ENCODE peak calls at places on chromosomes 4 and X, in four cellular contexts. L is right lobe of liver, R is ovary, S is prostate gland. G is an unnamed sample.

GRCh38 chrX:149829751-149830191 is 48.0 kb downstream of the MAGEA9 start:
- DNase-seq in L (no peak), R (no peak), S (no peak), G (no peak)

GRCh38 chr4:78561677-78562076 is 10.1 kb downstream of the ANXA3 start:
- DNase-seq in L (no peak), R (no peak), S (peak; percentile 65), G (no peak)

GRCh38 chrX:15856580-15856979 is 2.0 kb upstream of the AP1S2 start:
- DNase-seq in L (no peak), R (no peak), S (no peak), G (no peak)

GRCh38 chrX:22526339-22526738 is 253.6 kb downstream of the CBLL2 start:
- DNase-seq in L (no peak), R (no peak), S (no peak), G (no peak)

GRCh38 chr4:71380721-71381120 is 41.9 kb downstream of the SLC4A4 start:
- DNase-seq in L (no peak), R (no peak), S (no peak), G (no peak)

GRCh38 chr4:150256841-150257273 is 178.6 kb downstream of the DCLK2 start:
- DNase-seq in L (no peak), R (no peak), S (no peak), G (no peak)

GRCh38 chr4:13678186-13678924 is 50.8 kb upstream of the BOD1L1 start:
- DNase-seq in L (peak; percentile 61), R (no peak), S (no peak), G (no peak)

GRCh38 chrX:130738638-130739195 is 164.3 kb downstream of the ENOX2 start:
- DNase-seq in L (no peak), R (no peak), S (no peak), G (no peak)

GRCh38 chr4:173121044-173121685 is 47.4 kb upstream of the GALNT7 start:
- DNase-seq in L (no peak), R (no peak), S (no peak), G (peak; percentile 40)

GRCh38 chrX:150152546-150152945 is 210.6 kb upstream of the MAMLD1 start:
- DNase-seq in L (no peak), R (no peak), S (no peak), G (no peak)

GRCh38 chrX:100636321-100636991 is at the start of gene TSPAN6:
- DNase-seq in L (peak; percentile 82), R (peak; percentile 89), S (peak; percentile 75), G (peak; percentile 77)
- TF ChIP-seq POLR2A in L (peak; percentile 44), R (no peak), S (peak; percentile 34), G (no peak)

DNA sequence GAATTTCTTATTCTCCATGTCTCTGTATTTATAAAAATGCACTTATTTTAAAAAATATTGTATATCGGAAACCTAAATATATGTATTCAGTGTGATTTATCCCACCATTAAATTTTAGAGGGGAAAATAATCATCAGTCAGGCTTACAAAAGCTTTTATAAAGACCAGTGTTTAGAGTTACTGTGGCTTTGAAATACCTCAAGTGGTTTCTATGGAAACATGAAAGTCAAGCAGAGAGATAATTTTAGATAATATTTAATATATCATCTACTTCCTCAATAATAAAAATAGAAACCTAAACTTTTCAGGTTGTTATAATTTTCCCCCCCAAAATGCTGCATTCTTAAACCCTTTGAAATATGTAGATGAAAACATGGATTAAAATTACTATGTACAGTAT is 332.9 kb upstream of the PITX2 start:
- DNase-seq in L (no peak), R (no peak), S (no peak), G (no peak)
- H3K27me3 ChIP-seq in L (no peaks in the 10 kb centered on the region), R (no peaks in the 10 kb centered on the region), S (no peaks in the 10 kb centered on the region), G (no peaks in the 10 kb centered on the region)

DNA sequence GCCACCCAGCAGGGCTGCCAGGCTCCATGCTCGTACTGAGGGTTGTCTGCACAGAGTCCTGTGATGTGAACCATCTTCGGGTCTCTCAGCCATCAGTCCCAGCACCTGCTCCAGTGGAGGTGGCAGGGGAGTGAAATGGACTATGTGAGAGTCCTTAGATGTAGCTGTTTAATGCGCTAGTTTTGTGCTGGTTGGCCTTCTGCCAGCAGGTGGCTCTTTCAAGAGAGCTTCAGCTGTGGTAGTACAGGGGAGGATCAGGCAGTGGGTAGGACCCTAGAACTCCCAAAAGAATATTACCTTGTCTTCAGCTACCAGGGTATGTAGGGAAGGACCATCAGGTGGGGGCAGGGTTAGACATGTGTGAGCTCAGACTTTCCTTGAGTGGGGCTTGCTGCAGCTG is 1066.0 kb downstream of the GLUD2 start:
- DNase-seq in L (no peak), R (no peak), S (no peak), G (no peak)
- TF ChIP-seq POLR2A in L (no peak), R (no peak), S (no peak), G (no peak)

GRCh38 chrX:45849261-45849660 is 648.6 kb upstream of the DIPK2B start:
- DNase-seq in L (no peak), R (no peak), S (peak; percentile 15), G (no peak)

GRCh38 chrX:45852884-45853283 is 652.2 kb upstream of the DIPK2B start:
- DNase-seq in L (no peak), R (no peak), S (no peak), G (no peak)

GRCh38 chrX:45851434-45851991 is 650.8 kb upstream of the DIPK2B start:
- DNase-seq in L (no peak), R (peak; percentile 48), S (peak; percentile 13), G (peak; percentile 38)

GRCh38 chrX:45850197-45850774 is 649.6 kb upstream of the DIPK2B start:
- DNase-seq in L (no peak), R (no peak), S (no peak), G (no peak)

DNA sequence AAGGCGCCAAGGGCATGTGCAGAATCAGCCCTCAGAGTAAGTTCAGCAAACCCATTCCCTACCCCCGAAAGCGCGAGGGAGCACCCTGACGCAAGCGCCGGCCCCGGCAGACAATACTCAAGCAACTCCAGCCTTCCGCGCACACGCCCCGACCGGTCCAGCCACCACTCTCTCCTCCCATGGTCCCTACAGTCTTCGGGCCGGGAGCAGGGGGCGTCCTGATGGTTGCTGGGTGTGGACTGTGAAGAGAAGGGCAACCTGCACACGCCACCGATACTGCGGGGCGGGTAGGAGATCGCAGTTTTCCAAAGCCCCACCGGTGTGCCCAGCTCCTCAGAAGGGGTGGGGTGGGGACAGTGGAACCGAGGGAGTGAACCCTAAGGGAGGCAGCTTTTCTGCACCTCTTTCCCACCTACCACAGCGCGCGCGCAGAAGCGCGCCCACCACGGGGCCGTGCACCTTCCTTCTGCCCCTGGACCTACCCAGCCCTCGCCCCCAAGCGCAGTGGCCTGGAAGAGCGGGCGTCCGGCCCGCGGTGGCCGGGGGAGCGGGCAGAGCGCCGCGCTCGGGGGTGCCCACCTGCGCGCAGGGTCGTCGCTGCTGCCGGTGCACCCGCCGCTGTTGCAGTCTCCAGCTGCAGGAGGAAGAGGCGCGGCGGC is 650.2 kb upstream of the DIPK2B start:
- DNase-seq in L (no peak), R (peak; percentile 43), S (peak; percentile 19), G (peak; percentile 29)
- H3K27me3 ChIP-seq in L (no peaks in the 10 kb centered on the region), R (no peaks in the 10 kb centered on the region), S (no peaks in the 10 kb centered on the region), G (no peaks in the 10 kb centered on the region)

GRCh38 chrX:42456301-42456700 is 321.7 kb downstream of the PPP1R2C start:
- DNase-seq in L (no peak), R (no peak), S (no peak), G (no peak)
- TF ChIP-seq POLR2A in L (no peak), R (no peak), S (no peak), G (no peak)

DNA sequence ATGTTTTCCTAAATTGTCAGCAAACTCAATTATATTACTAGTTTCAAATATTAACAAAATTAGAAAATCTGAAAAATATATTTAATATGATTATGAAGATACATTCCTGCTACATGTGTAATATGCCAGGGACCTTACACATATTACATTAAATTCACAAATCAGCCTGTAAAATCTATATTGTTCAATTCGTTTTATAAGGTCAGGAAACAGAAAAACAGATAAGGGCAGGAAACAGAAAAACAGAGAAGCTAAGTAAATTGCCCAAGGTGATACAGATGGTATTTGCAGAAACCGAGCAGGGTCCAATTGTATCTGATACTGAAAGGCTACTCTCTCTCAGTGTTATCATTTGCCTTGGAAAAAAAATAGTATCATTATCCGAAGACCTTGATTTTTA is 739.0 kb downstream of the DMD start:
- DNase-seq in L (no peak), R (no peak), S (no peak), G (no peak)
- H3K27me3 ChIP-seq in L (no peaks in the 10 kb centered on the region), R (no peaks in the 10 kb centered on the region), S (no peaks in the 10 kb centered on the region), G (no peaks in the 10 kb centered on the region)

G was measured in stomach.